ENCODE peak calls at places on chromosomes 2 and 18, in four cellular contexts. One of them, this sample, is unnamed.

GRCh38 chr2:84613082-84613481 is 96.8 kb downstream of the DNAH6 start:
- DNase-seq in fibroblast of lung: no peak
- DNase-seq in K562: no peak
- DNase-seq in IMR-90: no peak
- DNase-seq in this sample: peak; percentile 16

GRCh38 chr2:9641641-9642040 is 10.8 kb upstream of the YWHAQ start:
- DNase-seq in fibroblast of lung: no peak
- DNase-seq in K562: no peak
- DNase-seq in IMR-90: no peak
- DNase-seq in this sample: no peak

GRCh38 chr2:158967114-158967730 is 1.2 kb upstream of the TANC1 start:
- DNase-seq in fibroblast of lung: no peak
- DNase-seq in K562: no peak
- DNase-seq in IMR-90: no peak
- DNase-seq in this sample: no peak

GRCh38 chr2:97936199-97936598 is 59.5 kb downstream of the TMEM131 start:
- DNase-seq in fibroblast of lung: no peak
- DNase-seq in K562: no peak
- DNase-seq in IMR-90: no peak
- DNase-seq in this sample: peak; percentile 83

GRCh38 chr2:172985139-172985874 is 90.3 kb upstream of the MAP3K20 start:
- DNase-seq in fibroblast of lung: no peak
- DNase-seq in K562: no peak
- DNase-seq in IMR-90: peak; percentile 63
- DNase-seq in this sample: no peak

GRCh38 chr2:181643158-181643557 is 13.7 kb downstream of the CERKL start:
- DNase-seq in fibroblast of lung: no peak
- DNase-seq in K562: no peak
- DNase-seq in IMR-90: no peak
- DNase-seq in this sample: no peak

GRCh38 chr2:28801726-28802125 is 8.9 kb upstream of the SPDYA start:
- DNase-seq in fibroblast of lung: peak; percentile 46
- DNase-seq in K562: no peak
- DNase-seq in IMR-90: peak; percentile 64
- DNase-seq in this sample: no peak

GRCh38 chr2:161165811-161166210 is 5.6 kb downstream of the TANK start:
- DNase-seq in fibroblast of lung: peak; percentile 23
- DNase-seq in K562: no peak
- DNase-seq in IMR-90: peak; percentile 11
- DNase-seq in this sample: no peak

GRCh38 chr18:59516356-59517155 is 157.5 kb upstream of the LMAN1 start:
- DNase-seq in fibroblast of lung: peak; percentile 80
- DNase-seq in K562: peak; percentile 48
- DNase-seq in IMR-90: peak; percentile 92
- DNase-seq in this sample: peak; percentile 41

GRCh38 chr18:79334496-79335233 is 61.1 kb upstream of the NFATC1 start:
- DNase-seq in fibroblast of lung: no peak
- DNase-seq in K562: no peak
- DNase-seq in IMR-90: no peak
- DNase-seq in this sample: no peak

GRCh38 chr2:73004889-73005596 is 66.5 kb downstream of the SFXN5 start:
- DNase-seq in fibroblast of lung: no peak
- DNase-seq in K562: no peak
- DNase-seq in IMR-90: no peak
- DNase-seq in this sample: no peak

GRCh38 chr2:233611284-233611683 is 6.1 kb upstream of the UGT1A8 start:
- DNase-seq in fibroblast of lung: no peak
- DNase-seq in K562: no peak
- DNase-seq in IMR-90: no peak
- DNase-seq in this sample: no peak

GRCh38 chr2:43220982-43221659 is 5.3 kb downstream of the ZFP36L2 start:
- DNase-seq in fibroblast of lung: peak; percentile 99
- DNase-seq in K562: peak; percentile 31
- DNase-seq in IMR-90: peak; percentile 95
- DNase-seq in this sample: peak; percentile 76

GRCh38 chr18:2536493-2536892 is 34.8 kb downstream of the METTL4 start:
- DNase-seq in fibroblast of lung: peak; percentile 46
- DNase-seq in K562: no peak
- DNase-seq in IMR-90: peak; percentile 72
- DNase-seq in this sample: no peak

GRCh38 chr2:135055182-135055786 is 3.2 kb downstream of the RAB3GAP1 start:
- DNase-seq in fibroblast of lung: peak; percentile 43
- DNase-seq in K562: no peak
- DNase-seq in IMR-90: peak; percentile 81
- DNase-seq in this sample: no peak

GRCh38 chr2:185979546-185980071 is 241.0 kb downstream of the FSIP2 start:
- DNase-seq in fibroblast of lung: peak; percentile 12
- DNase-seq in K562: no peak
- DNase-seq in IMR-90: no peak
- DNase-seq in this sample: peak; percentile 34

GRCh38 chr2:48600204-48600813 is 17.3 kb upstream of the GTF2A1L start:
- DNase-seq in fibroblast of lung: peak; percentile 67
- DNase-seq in K562: peak; percentile 32
- DNase-seq in IMR-90: peak; percentile 67
- DNase-seq in this sample: peak; percentile 67

GRCh38 chr18:57802166-57802868 is 798 bp downstream of the ATP8B1 start:
- DNase-seq in fibroblast of lung: no peak
- DNase-seq in K562: no peak
- DNase-seq in IMR-90: no peak
- DNase-seq in this sample: peak; percentile 54

GRCh38 chr2:235418918-235419317 is 74.9 kb upstream of the AGAP1 start:
- DNase-seq in fibroblast of lung: no peak
- DNase-seq in K562: no peak
- DNase-seq in IMR-90: no peak
- DNase-seq in this sample: no peak

GRCh38 chr2:72985891-72986683 is 68.8 kb downstream of the EMX1 start:
- DNase-seq in fibroblast of lung: no peak
- DNase-seq in K562: peak; percentile 32
- DNase-seq in IMR-90: no peak
- DNase-seq in this sample: no peak

GRCh38 chr2:202194418-202194817 is 44.0 kb downstream of the SUMO1 start:
- DNase-seq in fibroblast of lung: no peak
- DNase-seq in K562: no peak
- DNase-seq in IMR-90: no peak
- DNase-seq in this sample: no peak

GRCh38 chr2:235300368-235301201 is 193.3 kb upstream of the AGAP1 start:
- DNase-seq in fibroblast of lung: peak; percentile 84
- DNase-seq in K562: no peak
- DNase-seq in IMR-90: peak; percentile 55
- DNase-seq in this sample: no peak

GRCh38 chr2:62036761-62037250 is 131.3 kb downstream of the COMMD1 start:
- DNase-seq in fibroblast of lung: no peak
- DNase-seq in K562: no peak
- DNase-seq in IMR-90: no peak
- DNase-seq in this sample: no peak

GRCh38 chr2:43840961-43841360 is 2.2 kb downstream of the ABCG8 start:
- DNase-seq in fibroblast of lung: no peak
- DNase-seq in K562: peak; percentile 2
- DNase-seq in IMR-90: no peak
- DNase-seq in this sample: no peak

GRCh38 chr18:3869848-3870247 is 419.9 kb downstream of the TGIF1 start:
- DNase-seq in fibroblast of lung: peak; percentile 86
- DNase-seq in K562: peak; percentile 14
- DNase-seq in IMR-90: peak; percentile 76
- DNase-seq in this sample: peak; percentile 74

GRCh38 chr2:112812318-112813042 is 24.1 kb downstream of the IL1B start:
- DNase-seq in fibroblast of lung: peak; percentile 91
- DNase-seq in K562: peak; percentile 43
- DNase-seq in IMR-90: peak; percentile 96
- DNase-seq in this sample: no peak

GRCh38 chr2:109213646-109214417 is 84.8 kb downstream of the SH3RF3 start:
- DNase-seq in fibroblast of lung: peak; percentile 97
- DNase-seq in K562: peak; percentile 40
- DNase-seq in IMR-90: peak; percentile 67
- DNase-seq in this sample: no peak

GRCh38 chr2:239322414-239323086 is 78.3 kb downstream of the HDAC4 start:
- DNase-seq in fibroblast of lung: peak; percentile 88
- DNase-seq in K562: peak; percentile 18
- DNase-seq in IMR-90: peak; percentile 77
- DNase-seq in this sample: no peak

GRCh38 chr2:197273485-197273884 is 37.1 kb downstream of the ANKRD44 start:
- DNase-seq in fibroblast of lung: no peak
- DNase-seq in K562: no peak
- DNase-seq in IMR-90: no peak
- DNase-seq in this sample: no peak

GRCh38 chr18:26477828-26478466 is 70.4 kb downstream of the KCTD1 start:
- DNase-seq in fibroblast of lung: no peak
- DNase-seq in K562: no peak
- DNase-seq in IMR-90: no peak
- DNase-seq in this sample: no peak

GRCh38 chr2:128734521-128735295 is 416.0 kb upstream of the HS6ST1 start:
- DNase-seq in fibroblast of lung: peak; percentile 68
- DNase-seq in K562: no peak
- DNase-seq in IMR-90: peak; percentile 29
- DNase-seq in this sample: peak; percentile 61

GRCh38 chr2:108414256-108414876 is 34.6 kb upstream of the GCC2 start:
- DNase-seq in fibroblast of lung: no peak
- DNase-seq in K562: peak; percentile 33
- DNase-seq in IMR-90: peak; percentile 6
- DNase-seq in this sample: no peak

GRCh38 chr2:37917281-37918228 is 7.5 kb upstream of the RMDN2 start:
- DNase-seq in fibroblast of lung: no peak
- DNase-seq in K562: no peak
- DNase-seq in IMR-90: no peak
- DNase-seq in this sample: no peak

GRCh38 chr2:37920570-37920969 is 4.5 kb upstream of the RMDN2 start:
- DNase-seq in fibroblast of lung: peak; percentile 61
- DNase-seq in K562: no peak
- DNase-seq in IMR-90: peak; percentile 83
- DNase-seq in this sample: no peak

GRCh38 chr2:37918742-37919186 is 6.3 kb upstream of the RMDN2 start:
- DNase-seq in fibroblast of lung: peak; percentile 53
- DNase-seq in K562: no peak
- DNase-seq in IMR-90: no peak
- DNase-seq in this sample: no peak

GRCh38 chr2:37916512-37917082 is 8.5 kb upstream of the RMDN2 start:
- DNase-seq in fibroblast of lung: peak; percentile 92
- DNase-seq in K562: no peak
- DNase-seq in IMR-90: peak; percentile 96
- DNase-seq in this sample: no peak

GRCh38 chr2:37919631-37920032 is 5.5 kb upstream of the RMDN2 start:
- DNase-seq in fibroblast of lung: no peak
- DNase-seq in K562: no peak
- DNase-seq in IMR-90: no peak
- DNase-seq in this sample: no peak
- H2AFZ ChIP-seq in fibroblast of lung: no peak overlapping the region
- H2AFZ ChIP-seq in K562: peak overlapping the region; percentile 32
- H2AFZ ChIP-seq in IMR-90: no peak overlapping the region
- H2AFZ ChIP-seq in this sample: peak overlapping the region; percentile 54

DNA sequence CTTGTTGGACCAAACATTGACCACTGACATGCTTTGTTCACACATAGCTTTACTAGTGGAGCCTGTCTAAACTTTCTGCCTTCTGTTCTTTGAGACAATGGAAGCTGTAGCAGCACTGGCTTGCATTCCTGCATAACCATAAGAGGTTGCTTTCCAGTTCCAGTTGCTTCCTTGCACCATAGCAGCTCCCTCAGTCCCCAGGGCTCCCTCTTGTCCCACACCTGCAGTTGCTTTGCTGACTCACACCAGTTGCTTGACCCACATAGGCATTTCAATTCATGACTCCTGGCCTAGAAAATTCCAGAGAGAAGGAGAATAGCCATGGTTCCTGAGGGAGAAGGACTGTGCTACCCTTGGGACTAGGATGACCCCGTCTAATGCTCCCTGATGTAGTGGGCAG is 20.9 kb downstream of the SGPP2 start:
- DNase-seq in fibroblast of lung: no peak
- DNase-seq in K562: no peak
- DNase-seq in IMR-90: no peak
- DNase-seq in this sample: peak; percentile 13
- H2AFZ ChIP-seq in fibroblast of lung: no peak overlapping the region
- H2AFZ ChIP-seq in K562: no peak overlapping the region
- H2AFZ ChIP-seq in IMR-90: no peak overlapping the region
- H2AFZ ChIP-seq in this sample: no peak overlapping the region

GRCh38 chr18:73006331-73006730 is 138.5 kb upstream of the NETO1 start:
- DNase-seq in fibroblast of lung: no peak
- DNase-seq in K562: no peak
- DNase-seq in IMR-90: no peak
- DNase-seq in this sample: no peak
- H2AFZ ChIP-seq in fibroblast of lung: no peak overlapping the region
- H2AFZ ChIP-seq in K562: no peak overlapping the region
- H2AFZ ChIP-seq in IMR-90: no peak overlapping the region
- H2AFZ ChIP-seq in this sample: no peak overlapping the region

GRCh38 chr2:31945572-31945935 is 65.3 kb downstream of the MEMO1 start:
- DNase-seq in fibroblast of lung: no peak
- DNase-seq in K562: peak; percentile 28
- DNase-seq in IMR-90: peak; percentile 5
- DNase-seq in this sample: no peak
- H2AFZ ChIP-seq in fibroblast of lung: no peak overlapping the region
- H2AFZ ChIP-seq in K562: no peak overlapping the region
- H2AFZ ChIP-seq in IMR-90: no peak overlapping the region
- H2AFZ ChIP-seq in this sample: no peak overlapping the region

GRCh38 chr2:105969552-105969951 is 224.5 kb downstream of the UXS1 start:
- DNase-seq in fibroblast of lung: no peak
- DNase-seq in K562: no peak
- DNase-seq in IMR-90: no peak
- DNase-seq in this sample: peak; percentile 77
- H2AFZ ChIP-seq in fibroblast of lung: no peak overlapping the region
- H2AFZ ChIP-seq in K562: no peak overlapping the region
- H2AFZ ChIP-seq in IMR-90: no peak overlapping the region
- H2AFZ ChIP-seq in this sample: no peak overlapping the region

DNA sequence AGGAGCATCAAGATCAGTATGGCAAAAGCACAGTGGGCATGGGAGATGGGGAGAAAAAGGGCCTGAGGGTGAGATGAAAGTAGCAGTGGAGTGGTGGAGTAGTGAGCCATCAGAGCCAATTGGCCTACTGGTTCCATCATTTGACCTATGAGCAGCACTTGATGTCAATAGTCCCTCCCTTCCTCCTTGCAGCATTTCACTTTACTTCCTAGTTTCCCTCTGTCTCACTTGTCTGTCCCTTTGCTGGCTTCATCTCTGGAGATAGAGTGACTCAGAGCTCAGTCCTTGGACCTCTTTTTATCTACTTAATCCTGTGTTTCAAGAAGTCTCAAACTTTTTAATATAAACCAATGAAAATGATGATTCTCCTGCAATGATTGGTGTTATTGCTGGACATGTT is 32.1 kb downstream of the FBXO48 start:
- DNase-seq in fibroblast of lung: no peak
- DNase-seq in K562: no peak
- DNase-seq in IMR-90: no peak
- DNase-seq in this sample: no peak
- H2AFZ ChIP-seq in fibroblast of lung: no peak overlapping the region
- H2AFZ ChIP-seq in K562: peak overlapping the region; percentile 29
- H2AFZ ChIP-seq in IMR-90: no peak overlapping the region
- H2AFZ ChIP-seq in this sample: no peak overlapping the region

DNA sequence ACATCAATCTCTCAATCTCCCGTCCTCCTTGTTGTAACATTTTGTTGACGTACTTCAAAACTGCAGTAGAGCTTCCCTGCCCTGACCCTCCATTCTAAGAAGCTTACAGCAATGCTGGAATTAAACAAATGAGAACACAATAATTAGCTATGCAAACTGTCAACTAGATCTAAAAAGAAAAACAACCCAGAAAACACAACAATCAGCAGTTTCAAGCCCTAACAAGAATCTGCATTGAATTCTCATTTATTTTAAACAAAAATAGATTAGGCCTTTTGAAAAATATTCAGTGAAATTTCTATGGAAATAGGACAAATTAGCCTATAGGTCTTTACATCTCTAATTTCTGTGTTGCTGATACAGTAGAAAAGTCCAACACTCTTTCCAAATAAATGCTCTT is 807.0 kb upstream of the FSHR start:
- DNase-seq in fibroblast of lung: no peak
- DNase-seq in K562: no peak
- DNase-seq in IMR-90: no peak
- DNase-seq in this sample: no peak
- H2AFZ ChIP-seq in fibroblast of lung: no peak overlapping the region
- H2AFZ ChIP-seq in K562: no peak overlapping the region
- H2AFZ ChIP-seq in IMR-90: no peak overlapping the region
- H2AFZ ChIP-seq in this sample: no peak overlapping the region

This sample was measured in GM23338.